ENCODE peak calls at places on chromosomes 4 and X, in nine cellular contexts. One of them, this sample, is unnamed.

GRCh38 chrX:23557070-23557469 is 110.2 kb upstream of the PRDX4 start:
- DNase-seq in suprapubic skin: no peak
- DNase-seq in fibroblast of lung: peak; percentile 2
- DNase-seq in mucosa of descending colon: no peak
- DNase-seq in GM12878: no peak
- DNase-seq in heart right ventricle: no peak
- DNase-seq in left lung: no peak
- DNase-seq in choroid plexus epithelial cell: peak; percentile 29
- DNase-seq in CD8-positive, alpha-beta T cell: no peak
- DNase-seq in this sample: peak; percentile 74

GRCh38 chrX:109537324-109537665 is 651 bp downstream of the NXT2 start:
- DNase-seq in choroid plexus epithelial cell: peak; percentile 78
- DNase-seq in suprapubic skin: peak; percentile 65
- DNase-seq in fibroblast of lung: peak; percentile 78
- DNase-seq in left lung: no peak
- DNase-seq in heart right ventricle: no peak
- DNase-seq in mucosa of descending colon: no peak
- DNase-seq in CD8-positive, alpha-beta T cell: no peak
- DNase-seq in GM12878: no peak
- DNase-seq in this sample: no peak

GRCh38 chr4:143721317-143721716 is 20.8 kb upstream of the FREM3 start:
- DNase-seq in choroid plexus epithelial cell: no peak
- DNase-seq in fibroblast of lung: no peak
- DNase-seq in CD8-positive, alpha-beta T cell: no peak
- DNase-seq in suprapubic skin: no peak
- DNase-seq in heart right ventricle: no peak
- DNase-seq in mucosa of descending colon: no peak
- DNase-seq in left lung: no peak
- DNase-seq in GM12878: no peak
- DNase-seq in this sample: no peak

GRCh38 chrX:22323541-22323940 is 50.8 kb downstream of the CBLL2 start:
- DNase-seq in heart right ventricle: no peak
- DNase-seq in CD8-positive, alpha-beta T cell: no peak
- DNase-seq in mucosa of descending colon: no peak
- DNase-seq in fibroblast of lung: peak; percentile 75
- DNase-seq in suprapubic skin: no peak
- DNase-seq in choroid plexus epithelial cell: peak; percentile 70
- DNase-seq in GM12878: no peak
- DNase-seq in left lung: no peak
- DNase-seq in this sample: no peak

GRCh38 chr4:175616287-175616686 is 195.8 kb downstream of the GPM6A start:
- DNase-seq in choroid plexus epithelial cell: no peak
- DNase-seq in GM12878: no peak
- DNase-seq in mucosa of descending colon: no peak
- DNase-seq in suprapubic skin: no peak
- DNase-seq in left lung: no peak
- DNase-seq in heart right ventricle: no peak
- DNase-seq in fibroblast of lung: no peak
- DNase-seq in CD8-positive, alpha-beta T cell: no peak
- DNase-seq in this sample: no peak

GRCh38 chr4:101393256-101393655 is 45.9 kb upstream of the PPP3CA start:
- DNase-seq in GM12878: no peak
- DNase-seq in fibroblast of lung: peak; percentile 34
- DNase-seq in left lung: no peak
- DNase-seq in choroid plexus epithelial cell: peak; percentile 41
- DNase-seq in suprapubic skin: no peak
- DNase-seq in CD8-positive, alpha-beta T cell: no peak
- DNase-seq in heart right ventricle: no peak
- DNase-seq in mucosa of descending colon: no peak
- DNase-seq in this sample: no peak

GRCh38 chrX:102892103-102892502 is 45.0 kb upstream of the RAB40AL start:
- DNase-seq in GM12878: no peak
- DNase-seq in heart right ventricle: no peak
- DNase-seq in left lung: no peak
- DNase-seq in choroid plexus epithelial cell: peak; percentile 8
- DNase-seq in CD8-positive, alpha-beta T cell: no peak
- DNase-seq in mucosa of descending colon: no peak
- DNase-seq in fibroblast of lung: peak; percentile 20
- DNase-seq in suprapubic skin: no peak
- DNase-seq in this sample: no peak

GRCh38 chr4:5218376-5219069 is 167.2 kb downstream of the STK32B start:
- DNase-seq in choroid plexus epithelial cell: no peak
- DNase-seq in GM12878: no peak
- DNase-seq in heart right ventricle: no peak
- DNase-seq in fibroblast of lung: no peak
- DNase-seq in CD8-positive, alpha-beta T cell: no peak
- DNase-seq in left lung: peak; percentile 54
- DNase-seq in mucosa of descending colon: no peak
- DNase-seq in suprapubic skin: no peak
- DNase-seq in this sample: no peak

GRCh38 chrX:50152421-50152820 is 48.4 kb downstream of the AKAP4 start:
- DNase-seq in GM12878: no peak
- DNase-seq in heart right ventricle: no peak
- DNase-seq in choroid plexus epithelial cell: no peak
- DNase-seq in mucosa of descending colon: no peak
- DNase-seq in left lung: no peak
- DNase-seq in CD8-positive, alpha-beta T cell: no peak
- DNase-seq in suprapubic skin: no peak
- DNase-seq in fibroblast of lung: no peak
- DNase-seq in this sample: no peak

GRCh38 chr4:169416997-169417396 is 146.2 kb upstream of the SH3RF1 start:
- DNase-seq in CD8-positive, alpha-beta T cell: no peak
- DNase-seq in left lung: no peak
- DNase-seq in mucosa of descending colon: no peak
- DNase-seq in heart right ventricle: no peak
- DNase-seq in choroid plexus epithelial cell: no peak
- DNase-seq in GM12878: no peak
- DNase-seq in fibroblast of lung: no peak
- DNase-seq in suprapubic skin: no peak
- DNase-seq in this sample: peak; percentile 52

GRCh38 chr4:85577307-85577706 is 102.4 kb downstream of the ARHGAP24 start:
- DNase-seq in mucosa of descending colon: no peak
- DNase-seq in fibroblast of lung: no peak
- DNase-seq in CD8-positive, alpha-beta T cell: no peak
- DNase-seq in left lung: no peak
- DNase-seq in choroid plexus epithelial cell: no peak
- DNase-seq in GM12878: no peak
- DNase-seq in heart right ventricle: no peak
- DNase-seq in suprapubic skin: no peak
- DNase-seq in this sample: no peak

GRCh38 chr4:81622474-81623198 is 150.9 kb upstream of the RASGEF1B start:
- DNase-seq in left lung: no peak
- DNase-seq in fibroblast of lung: no peak
- DNase-seq in mucosa of descending colon: no peak
- DNase-seq in GM12878: no peak
- DNase-seq in CD8-positive, alpha-beta T cell: no peak
- DNase-seq in heart right ventricle: no peak
- DNase-seq in suprapubic skin: no peak
- DNase-seq in choroid plexus epithelial cell: no peak
- DNase-seq in this sample: no peak

GRCh38 chr4:2253160-2254084 is 8.5 kb downstream of the MXD4 start:
- DNase-seq in CD8-positive, alpha-beta T cell: no peak
- DNase-seq in left lung: peak; percentile 62
- DNase-seq in heart right ventricle: peak; percentile 3
- DNase-seq in GM12878: no peak
- DNase-seq in mucosa of descending colon: peak; percentile 47
- DNase-seq in suprapubic skin: peak; percentile 51
- DNase-seq in choroid plexus epithelial cell: no peak
- DNase-seq in fibroblast of lung: no peak
- DNase-seq in this sample: no peak

GRCh38 chr4:166282081-166282770 is 409.2 kb downstream of the TLL1 start:
- DNase-seq in left lung: no peak
- DNase-seq in GM12878: no peak
- DNase-seq in choroid plexus epithelial cell: peak; percentile 10
- DNase-seq in suprapubic skin: no peak
- DNase-seq in mucosa of descending colon: no peak
- DNase-seq in CD8-positive, alpha-beta T cell: no peak
- DNase-seq in heart right ventricle: no peak
- DNase-seq in fibroblast of lung: peak; percentile 2
- DNase-seq in this sample: no peak

GRCh38 chr4:1727117-1728031 is 6.1 kb downstream of the TACC3 start:
- DNase-seq in GM12878: no peak
- DNase-seq in choroid plexus epithelial cell: peak; percentile 81
- DNase-seq in mucosa of descending colon: peak; percentile 82
- DNase-seq in fibroblast of lung: peak; percentile 64
- DNase-seq in suprapubic skin: peak; percentile 78
- DNase-seq in left lung: peak; percentile 94
- DNase-seq in heart right ventricle: peak; percentile 83
- DNase-seq in CD8-positive, alpha-beta T cell: no peak
- DNase-seq in this sample: no peak

GRCh38 chrX:115948018-115948923 is 222.3 kb upstream of the AGTR2 start:
- DNase-seq in left lung: no peak
- DNase-seq in suprapubic skin: no peak
- DNase-seq in CD8-positive, alpha-beta T cell: no peak
- DNase-seq in mucosa of descending colon: no peak
- DNase-seq in choroid plexus epithelial cell: no peak
- DNase-seq in GM12878: peak; percentile 41
- DNase-seq in heart right ventricle: no peak
- DNase-seq in fibroblast of lung: no peak
- DNase-seq in this sample: no peak
- TF ChIP-seq CTCF in left lung: no peak
- TF ChIP-seq CTCF in suprapubic skin: no peak
- TF ChIP-seq CTCF in CD8-positive, alpha-beta T cell: no peak
- TF ChIP-seq CTCF in mucosa of descending colon: no peak
- TF ChIP-seq CTCF in choroid plexus epithelial cell: no peak
- TF ChIP-seq CTCF in GM12878: peak; percentile 47
- TF ChIP-seq CTCF in heart right ventricle: no peak
- TF ChIP-seq CTCF in fibroblast of lung: no peak
- TF ChIP-seq CTCF in this sample: no peak

DNA sequence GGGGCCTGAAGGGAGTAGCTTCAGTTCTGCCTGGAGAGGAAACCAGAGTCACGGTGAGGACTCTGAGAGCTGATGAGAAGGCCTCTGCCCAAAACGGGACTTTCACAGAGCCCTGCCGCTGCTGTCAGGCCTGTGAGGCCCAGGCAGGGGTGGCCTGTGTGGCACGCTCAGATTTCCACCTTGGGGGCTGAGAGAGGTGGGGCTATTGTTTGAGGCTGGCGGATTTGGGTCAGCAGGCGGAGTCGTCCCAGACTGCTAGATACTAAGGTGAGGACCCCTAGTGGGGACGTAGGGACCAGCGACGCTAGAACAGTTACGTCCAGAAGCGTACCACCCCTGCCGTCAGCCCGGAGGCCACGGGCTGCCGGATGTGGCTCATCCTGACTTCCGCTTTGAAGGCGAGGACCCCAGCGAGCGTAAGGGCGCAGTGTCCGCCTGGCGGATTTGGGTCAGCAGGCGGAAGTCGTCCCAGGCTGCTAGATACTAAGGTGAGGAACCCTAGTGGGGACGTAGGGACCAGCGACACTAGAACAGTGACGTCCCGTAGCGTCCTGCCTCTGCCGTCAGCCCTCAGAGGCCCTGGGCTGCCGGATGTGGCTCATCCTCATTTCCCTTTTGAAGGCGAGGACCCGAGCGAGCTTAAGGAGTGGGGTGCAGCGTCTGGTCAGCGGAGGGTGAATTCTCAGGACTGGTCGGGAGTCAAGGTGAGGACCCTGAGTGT is at the start of gene MAGEB1:
- DNase-seq in GM12878: no peak
- DNase-seq in heart right ventricle: no peak
- DNase-seq in suprapubic skin: no peak
- DNase-seq in CD8-positive, alpha-beta T cell: no peak
- DNase-seq in mucosa of descending colon: no peak
- DNase-seq in choroid plexus epithelial cell: no peak
- DNase-seq in fibroblast of lung: no peak
- DNase-seq in left lung: no peak
- DNase-seq in this sample: peak; percentile 46
- H3K4me3 ChIP-seq in GM12878: no peak within 1 kb of the TSS
- H3K4me3 ChIP-seq in heart right ventricle: no peak within 1 kb of the TSS
- H3K4me3 ChIP-seq in suprapubic skin: no peak within 1 kb of the TSS
- H3K4me3 ChIP-seq in CD8-positive, alpha-beta T cell: no peak within 1 kb of the TSS
- H3K4me3 ChIP-seq in mucosa of descending colon: no peak within 1 kb of the TSS
- H3K4me3 ChIP-seq in choroid plexus epithelial cell: no peak within 1 kb of the TSS
- H3K4me3 ChIP-seq in fibroblast of lung: no peak within 1 kb of the TSS
- H3K4me3 ChIP-seq in left lung: no peak within 1 kb of the TSS
- H3K4me3 ChIP-seq in this sample: no peak within 1 kb of the TSS

GRCh38 chr4:102869569-102870227 is 906 bp downstream of the CISD2 start:
- DNase-seq in mucosa of descending colon: no peak
- DNase-seq in left lung: no peak
- DNase-seq in heart right ventricle: no peak
- DNase-seq in GM12878: no peak
- DNase-seq in CD8-positive, alpha-beta T cell: no peak
- DNase-seq in fibroblast of lung: no peak
- DNase-seq in choroid plexus epithelial cell: peak; percentile 16
- DNase-seq in suprapubic skin: no peak
- DNase-seq in this sample: peak; percentile 14

GRCh38 chr4:102868153-102868781 is 525 bp upstream of the CISD2 start:
- DNase-seq in GM12878: no peak
- DNase-seq in left lung: no peak
- DNase-seq in fibroblast of lung: no peak
- DNase-seq in heart right ventricle: no peak
- DNase-seq in suprapubic skin: peak; percentile 62
- DNase-seq in CD8-positive, alpha-beta T cell: no peak
- DNase-seq in mucosa of descending colon: peak; percentile 55
- DNase-seq in choroid plexus epithelial cell: no peak
- DNase-seq in this sample: peak; percentile 34

GRCh38 chr4:102871772-102872171 is 3.0 kb downstream of the CISD2 start:
- DNase-seq in choroid plexus epithelial cell: peak; percentile 11
- DNase-seq in heart right ventricle: no peak
- DNase-seq in mucosa of descending colon: no peak
- DNase-seq in left lung: no peak
- DNase-seq in fibroblast of lung: no peak
- DNase-seq in GM12878: no peak
- DNase-seq in suprapubic skin: no peak
- DNase-seq in CD8-positive, alpha-beta T cell: no peak
- DNase-seq in this sample: no peak

GRCh38 chr4:102867278-102868152 is 1.3 kb upstream of the CISD2 start:
- DNase-seq in CD8-positive, alpha-beta T cell: no peak
- DNase-seq in left lung: no peak
- DNase-seq in fibroblast of lung: no peak
- DNase-seq in GM12878: peak; percentile 34
- DNase-seq in mucosa of descending colon: no peak
- DNase-seq in choroid plexus epithelial cell: no peak
- DNase-seq in suprapubic skin: no peak
- DNase-seq in heart right ventricle: no peak
- DNase-seq in this sample: peak; percentile 82

GRCh38 chr4:102868782-102869568 is at the start of gene CISD2:
- DNase-seq in suprapubic skin: peak; percentile 94
- DNase-seq in fibroblast of lung: peak; percentile 87
- DNase-seq in CD8-positive, alpha-beta T cell: peak; percentile 83
- DNase-seq in GM12878: peak; percentile 80
- DNase-seq in choroid plexus epithelial cell: peak; percentile 91
- DNase-seq in mucosa of descending colon: peak; percentile 96
- DNase-seq in heart right ventricle: peak; percentile 91
- DNase-seq in left lung: peak; percentile 99
- DNase-seq in this sample: peak; percentile 97
- TF ChIP-seq CTCF in suprapubic skin: no peak
- TF ChIP-seq CTCF in fibroblast of lung: no peak
- TF ChIP-seq CTCF in CD8-positive, alpha-beta T cell: no peak
- TF ChIP-seq CTCF in GM12878: no peak
- TF ChIP-seq CTCF in choroid plexus epithelial cell: no peak
- TF ChIP-seq CTCF in mucosa of descending colon: no peak
- TF ChIP-seq CTCF in heart right ventricle: no peak
- TF ChIP-seq CTCF in left lung: no peak
- TF ChIP-seq CTCF in this sample: no peak

DNA sequence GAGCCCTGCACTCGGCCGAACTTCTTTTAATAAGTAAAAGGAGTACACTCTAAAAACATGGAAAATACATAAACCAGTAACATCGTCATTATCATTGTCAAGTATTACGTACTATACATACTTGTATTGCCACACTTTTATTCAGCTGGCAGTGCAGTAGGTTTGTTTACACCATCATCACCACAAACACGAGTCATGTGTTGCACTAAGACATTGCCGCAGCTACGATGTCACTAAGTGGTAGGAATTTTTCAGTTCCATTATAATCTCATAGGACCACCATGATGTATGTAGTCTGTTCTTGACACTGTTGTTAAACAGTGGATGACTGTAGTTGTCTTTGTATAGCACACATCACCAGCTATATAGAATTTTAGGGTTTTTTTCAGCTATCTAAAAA is 48.0 kb upstream of the TMEM131L start:
- DNase-seq in heart right ventricle: no peak
- DNase-seq in left lung: no peak
- DNase-seq in CD8-positive, alpha-beta T cell: no peak
- DNase-seq in mucosa of descending colon: no peak
- DNase-seq in fibroblast of lung: peak; percentile 57
- DNase-seq in choroid plexus epithelial cell: peak; percentile 33
- DNase-seq in GM12878: no peak
- DNase-seq in suprapubic skin: no peak
- DNase-seq in this sample: no peak
- H3K4me3 ChIP-seq in heart right ventricle: no peak overlapping the region
- H3K4me3 ChIP-seq in left lung: no peak overlapping the region
- H3K4me3 ChIP-seq in CD8-positive, alpha-beta T cell: no peak overlapping the region
- H3K4me3 ChIP-seq in mucosa of descending colon: no peak overlapping the region
- H3K4me3 ChIP-seq in fibroblast of lung: no peak overlapping the region
- H3K4me3 ChIP-seq in choroid plexus epithelial cell: no peak overlapping the region
- H3K4me3 ChIP-seq in GM12878: no peak overlapping the region
- H3K4me3 ChIP-seq in suprapubic skin: no peak overlapping the region
- H3K4me3 ChIP-seq in this sample: no peak overlapping the region

This sample was measured in GM12865.